ENCODE peak calls at places on chromosomes 7 and 10, in eight cellular contexts. N is left ventricle myocardium inferior, X is GM23338, A is choroid plexus epithelial cell, H is foreskin fibroblast, E is thoracic aorta, W is IMR-90, Z is lower leg skin. K is an unnamed sample.

GRCh38 chr10:121831777-121832176 is 96.1 kb downstream of the ATE1 start:
- DNase-seq in E (no peak), Z (no peak), W (peak), X (no peak), A (no peak), H (no peak), N (no peak), K (no peak)

GRCh38 chr10:7986851-7987250 is 67.6 kb upstream of the GATA3 start:
- DNase-seq in N (no peak), X (no peak), A (peak), Z (no peak), W (peak), H (peak), E (no peak), K (no peak)

GRCh38 chr7:3673524-3673923 is 372.5 kb downstream of the SDK1 start:
- DNase-seq in A (peak), N (peak), X (peak), E (no peak), H (no peak), Z (no peak), W (peak), K (peak)

GRCh38 chr10:29948971-29949370 is 110.4 kb downstream of the JCAD start:
- DNase-seq in A (peak), N (no peak), X (no peak), E (no peak), Z (peak), H (no peak), W (no peak), K (no peak)

GRCh38 chr7:24955313-24955712 is 24.7 kb downstream of the OSBPL3 start:
- DNase-seq in N (no peak), Z (no peak), W (no peak), H (no peak), E (no peak), X (no peak), A (no peak), K (no peak)

GRCh38 chr10:124063736-124064135 is 29.7 kb downstream of the CHST15 start:
- DNase-seq in H (peak), E (no peak), N (no peak), W (peak), A (peak), Z (no peak), X (no peak), K (peak)

GRCh38 chr10:71314028-71314693 is 4.9 kb upstream of the SLC29A3 start:
- DNase-seq in E (no peak), X (peak), N (peak), Z (no peak), W (peak), A (peak), H (peak), K (peak)

GRCh38 chr10:125192005-125192404 is 31.6 kb upstream of the CTBP2 start:
- DNase-seq in X (no peak), E (no peak), H (no peak), Z (peak), W (no peak), N (no peak), A (no peak), K (no peak)

GRCh38 chr7:70634610-70635068 is 497.3 kb upstream of the GALNT17 start:
- DNase-seq in A (peak), N (no peak), X (no peak), H (peak), Z (no peak), W (peak), E (no peak), K (no peak)

GRCh38 chr10:103683851-103684250 is 171.5 kb downstream of the SH3PXD2A start:
- DNase-seq in E (no peak), N (no peak), Z (no peak), A (no peak), X (no peak), W (no peak), H (no peak), K (no peak)

GRCh38 chr10:17181751-17182150 is 19.7 kb downstream of the TRDMT1 start:
- DNase-seq in N (no peak), W (no peak), Z (no peak), E (no peak), A (peak), H (no peak), X (peak), K (peak)

GRCh38 chr10:23291551-23292334 is 52.9 kb downstream of the C10orf67 start:
- DNase-seq in E (no peak), W (no peak), X (no peak), A (peak), H (no peak), Z (no peak), N (no peak), K (no peak)

GRCh38 chr10:118840071-118840775 is 85.5 kb upstream of the CACUL1 start:
- DNase-seq in E (no peak), X (no peak), H (no peak), Z (peak), N (no peak), A (peak), W (no peak), K (no peak)

GRCh38 chr10:3907514-3907913 is 122.5 kb upstream of the KLF6 start:
- DNase-seq in W (peak), N (peak), A (peak), H (no peak), E (no peak), X (no peak), Z (peak), K (no peak)

GRCh38 chr7:97842006-97842405 is 30.2 kb downstream of the ASNS start:
- DNase-seq in H (peak), N (no peak), X (no peak), Z (no peak), E (no peak), A (no peak), W (no peak), K (no peak)

GRCh38 chr7:112869111-112869774 is 79.0 kb upstream of the TMEM168 start:
- DNase-seq in N (no peak), W (peak), A (peak), H (peak), X (peak), E (no peak), Z (no peak), K (peak)

GRCh38 chr10:96417432-96417831 is 58.6 kb upstream of the OPALIN start:
- DNase-seq in W (no peak), H (no peak), N (no peak), E (no peak), Z (no peak), X (peak), A (peak), K (no peak)

GRCh38 chr10:75150656-75151055 is 39.2 kb downstream of the SAMD8 start:
- DNase-seq in W (no peak), X (no peak), Z (no peak), A (no peak), E (no peak), N (no peak), H (no peak), K (no peak)

GRCh38 chr7:157402911-157403534 is 66.2 kb downstream of the DNAJB6 start:
- DNase-seq in Z (no peak), H (no peak), A (peak), E (no peak), X (no peak), W (peak), N (no peak), K (no peak)

GRCh38 chr7:16299853-16300252 is 121.5 kb downstream of the CRPPA start:
- DNase-seq in W (peak), E (no peak), H (no peak), X (no peak), Z (no peak), A (no peak), N (no peak), K (no peak)

GRCh38 chr10:121468726-121469125 is 129.5 kb downstream of the FGFR2 start:
- DNase-seq in E (no peak), H (no peak), X (no peak), A (no peak), Z (peak), N (no peak), W (no peak), K (no peak)

GRCh38 chr10:8840356-8840755 is 785.9 kb downstream of the GATA3 start:
- DNase-seq in W (no peak), N (no peak), X (peak), H (no peak), A (no peak), Z (no peak), E (no peak), K (no peak)

GRCh38 chr10:75400769-75401568 is 595 bp downstream of the ZNF503 start:
- DNase-seq in Z (peak), A (no peak), X (peak), H (peak), E (no peak), N (peak), W (peak), K (peak)

GRCh38 chr10:49643296-49644034 is 29.6 kb downstream of the CHAT start:
- DNase-seq in A (no peak), W (no peak), X (no peak), N (no peak), H (no peak), E (no peak), Z (peak), K (no peak)

GRCh38 chr7:154424370-154424769 is 372.2 kb downstream of the DPP6 start:
- DNase-seq in X (no peak), N (no peak), H (no peak), A (no peak), Z (no peak), E (no peak), W (no peak), K (no peak)

GRCh38 chr7:153604-154003 is 38.8 kb upstream of the FAM20C start:
- DNase-seq in N (no peak), E (no peak), W (no peak), A (no peak), X (no peak), H (no peak), Z (no peak), K (no peak)

GRCh38 chr7:30206466-30206865 is 71.7 kb downstream of the MTURN start:
- DNase-seq in N (no peak), Z (no peak), W (peak), E (no peak), A (peak), X (peak), H (peak), K (peak)

GRCh38 chr7:39299695-39300094 is 266.5 kb upstream of the YAE1 start:
- DNase-seq in X (no peak), H (no peak), E (no peak), N (no peak), A (no peak), W (no peak), Z (no peak), K (no peak)

GRCh38 chr7:80078159-80078731 is 56.4 kb upstream of the GNAI1 start:
- DNase-seq in Z (no peak), A (peak), N (no peak), W (peak), E (no peak), X (no peak), H (peak), K (peak)

GRCh38 chr10:11493646-11494045 is 117.8 kb downstream of the USP6NL start:
- DNase-seq in E (no peak), N (no peak), Z (no peak), A (no peak), W (no peak), X (no peak), H (no peak), K (no peak)

GRCh38 chr7:37495574-37496184 is 47.0 kb upstream of the ELMO1 start:
- DNase-seq in Z (no peak), W (peak), X (peak), N (no peak), A (peak), E (no peak), H (peak), K (peak)

GRCh38 chr7:131370523-131370968 is 42.9 kb downstream of the MKLN1 start:
- DNase-seq in Z (no peak), A (peak), E (no peak), X (peak), N (no peak), H (peak), W (peak), K (no peak)

GRCh38 chr7:74604326-74605020 is 53.0 kb upstream of the GTF2I start:
- DNase-seq in X (no peak), E (peak), N (peak), H (peak), W (no peak), A (no peak), Z (peak), K (no peak)

GRCh38 chr7:74612015-74612829 is 45.3 kb upstream of the GTF2I start:
- DNase-seq in Z (peak), X (peak), A (peak), W (no peak), N (no peak), E (no peak), H (no peak), K (peak)

GRCh38 chr7:74606909-74607255 is 50.6 kb upstream of the GTF2I start:
- DNase-seq in E (no peak), W (no peak), Z (no peak), A (no peak), N (no peak), H (no peak), X (no peak), K (no peak)

GRCh38 chr7:74606101-74606908 is 51.2 kb upstream of the GTF2I start:
- DNase-seq in W (no peak), A (no peak), X (peak), E (no peak), H (peak), N (peak), Z (no peak), K (peak)
- H3K4me3 ChIP-seq in W (no peak), A (peak), X (peak), E (peak), H (peak), N (peak), Z (no peak), K (peak)

DNA sequence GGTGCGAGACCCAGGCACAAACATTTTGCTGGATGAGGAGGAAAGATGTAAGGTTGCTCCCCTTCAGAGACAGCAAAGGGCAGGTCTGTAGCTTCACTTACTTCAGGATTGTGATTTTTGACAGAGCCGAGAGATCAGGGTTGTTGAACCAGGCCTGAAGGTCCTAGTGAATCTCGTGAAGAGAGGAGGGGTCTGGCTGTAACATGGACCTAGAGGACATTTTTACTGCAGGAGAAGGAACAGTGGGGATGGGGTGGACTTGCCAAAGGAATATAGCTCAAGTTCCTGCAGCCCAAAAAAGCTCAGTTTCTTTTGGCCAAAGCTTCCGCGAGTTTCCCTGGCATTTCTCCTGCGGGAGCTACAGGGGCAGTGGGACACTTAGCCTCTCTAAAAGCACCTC is 976 bp upstream of the EGFR start:
- DNase-seq in A (no peak), X (no peak), N (no peak), H (no peak), E (no peak), Z (no peak), W (no peak), K (no peak)
- H3K4me3 ChIP-seq in A (peak), X (peak), N (peak), H (peak), E (peak), Z (no peak), W (no peak), K (no peak)

GRCh38 chr10:14089556-14090297 is 241.0 kb downstream of the FRMD4A start:
- DNase-seq in Z (no peak), X (no peak), H (peak), N (no peak), E (no peak), W (no peak), A (no peak), K (no peak)
- H3K4me3 ChIP-seq in Z (no peak), X (no peak), H (no peak), N (no peak), E (no peak), W (no peak), A (no peak), K (no peak)

GRCh38 chr7:119127706-119128105 is 903.2 kb downstream of the ANKRD7 start:
- DNase-seq in A (no peak), H (no peak), W (no peak), N (no peak), Z (no peak), X (no peak), E (no peak), K (no peak)

GRCh38 chr7:119132439-119132838 is 907.9 kb downstream of the ANKRD7 start:
- DNase-seq in A (no peak), H (no peak), E (no peak), Z (no peak), X (no peak), W (no peak), N (no peak), K (no peak)
- H3K4me3 ChIP-seq in A (no peak), H (no peak), E (no peak), Z (no peak), X (no peak), W (no peak), N (no peak), K (no peak)